ENCODE peak calls at places on chromosomes 13 and 19, in five cellular contexts. One of them, this sample, is unnamed.

GRCh38 chr13:111516712-111517640 is 196.5 kb downstream of the TEX29 start:
- DNase-seq in SK-N-SH: no peak
- DNase-seq in K562: no peak
- DNase-seq in GM12878: no peak
- DNase-seq in HepG2: no peak
- DNase-seq in this sample: no peak

GRCh38 chr13:97224544-97225324 is 2.6 kb downstream of the MBNL2 start:
- DNase-seq in GM12878: no peak
- DNase-seq in SK-N-SH: no peak
- DNase-seq in HepG2: peak
- DNase-seq in K562: no peak
- DNase-seq in this sample: no peak

GRCh38 chr19:35397064-35397463 is 26.2 kb downstream of the GPR42 start:
- DNase-seq in HepG2: no peak
- DNase-seq in K562: no peak
- DNase-seq in SK-N-SH: no peak
- DNase-seq in GM12878: no peak
- DNase-seq in this sample: no peak

GRCh38 chr13:20441066-20441465 is 84.6 kb downstream of the CRYL1 start:
- DNase-seq in GM12878: no peak
- DNase-seq in K562: no peak
- DNase-seq in HepG2: no peak
- DNase-seq in SK-N-SH: no peak
- DNase-seq in this sample: no peak

GRCh38 chr13:28147489-28147888 is 9.1 kb downstream of the PAN3 start:
- DNase-seq in GM12878: no peak
- DNase-seq in HepG2: no peak
- DNase-seq in SK-N-SH: no peak
- DNase-seq in K562: no peak
- DNase-seq in this sample: no peak

GRCh38 chr19:18487576-18488402 is 34.1 kb downstream of the ELL start:
- DNase-seq in K562: no peak
- DNase-seq in GM12878: no peak
- DNase-seq in HepG2: no peak
- DNase-seq in SK-N-SH: no peak
- DNase-seq in this sample: no peak

GRCh38 chr19:40609561-40610395 is 8.6 kb downstream of the LTBP4 start:
- DNase-seq in K562: peak
- DNase-seq in HepG2: peak
- DNase-seq in GM12878: peak
- DNase-seq in SK-N-SH: peak
- DNase-seq in this sample: peak

GRCh38 chr19:12867120-12868099 is 13.8 kb downstream of the DNASE2 start:
- DNase-seq in GM12878: peak
- DNase-seq in HepG2: no peak
- DNase-seq in K562: peak
- DNase-seq in SK-N-SH: peak
- DNase-seq in this sample: no peak

GRCh38 chr13:112079696-112080095 is 12.7 kb downstream of the SOX1 start:
- DNase-seq in K562: no peak
- DNase-seq in SK-N-SH: no peak
- DNase-seq in HepG2: no peak
- DNase-seq in GM12878: no peak
- DNase-seq in this sample: no peak

GRCh38 chr13:22235285-22235949 is 564.5 kb downstream of the FGF9 start:
- DNase-seq in K562: no peak
- DNase-seq in GM12878: no peak
- DNase-seq in HepG2: no peak
- DNase-seq in SK-N-SH: no peak
- DNase-seq in this sample: peak

GRCh38 chr19:48297975-48298374 is 27.4 kb upstream of the EMP3 start:
- DNase-seq in HepG2: no peak
- DNase-seq in K562: no peak
- DNase-seq in SK-N-SH: no peak
- DNase-seq in GM12878: no peak
- DNase-seq in this sample: no peak

DNA sequence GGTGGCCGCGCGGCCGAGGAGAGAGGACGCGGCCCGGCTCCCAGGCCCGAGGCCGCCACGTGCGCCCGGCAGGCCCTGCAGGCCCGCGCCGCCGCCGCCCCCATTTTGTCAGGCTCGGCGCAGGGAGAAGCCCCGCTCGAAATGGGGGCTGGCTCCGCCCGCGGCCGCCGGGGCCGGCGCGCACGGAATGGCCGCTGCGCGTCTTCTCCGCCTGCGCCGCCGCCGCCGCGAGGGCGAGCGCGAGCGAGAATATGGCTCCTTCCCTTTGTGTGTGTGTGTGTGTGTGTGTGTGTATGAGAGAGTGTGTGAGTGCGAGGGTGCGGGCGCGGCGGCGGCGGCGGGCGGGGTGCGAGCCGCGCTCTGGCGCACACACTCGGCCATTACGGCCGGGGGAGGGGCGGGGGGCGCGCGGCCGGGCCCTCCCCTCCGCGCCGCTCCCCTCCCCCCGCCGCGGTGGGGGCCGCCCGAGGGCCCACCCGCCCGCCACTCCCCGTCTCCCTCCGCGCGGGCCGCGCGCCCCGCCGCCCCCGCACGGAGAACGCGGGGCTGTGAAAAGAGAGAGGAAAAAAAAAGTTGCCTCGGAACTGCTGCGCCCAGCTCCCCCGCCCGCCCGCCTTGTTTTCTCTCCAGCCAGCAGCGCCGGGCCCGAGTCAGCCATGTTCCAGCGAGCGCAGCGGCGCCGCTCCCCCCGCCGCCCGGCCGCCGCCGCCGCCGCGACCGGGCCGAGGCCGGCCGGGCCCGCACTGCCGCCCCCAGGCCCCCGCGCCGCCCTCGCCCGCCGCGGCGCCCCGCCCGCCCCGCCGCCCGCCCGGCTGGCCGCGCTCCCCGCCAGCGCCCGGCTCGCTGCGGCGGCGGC is 1.0 kb downstream of the HMGB1 start:
- DNase-seq in SK-N-SH: peak
- DNase-seq in K562: peak
- DNase-seq in HepG2: peak
- DNase-seq in GM12878: no peak
- DNase-seq in this sample: no peak
- TF ChIP-seq ZBTB33 in SK-N-SH: no peak
- TF ChIP-seq ZBTB33 in K562: no peak
- TF ChIP-seq ZBTB33 in HepG2: no peak
- TF ChIP-seq ZBTB33 in GM12878: no peak
- TF ChIP-seq ZBTB33 in this sample: no peak

DNA sequence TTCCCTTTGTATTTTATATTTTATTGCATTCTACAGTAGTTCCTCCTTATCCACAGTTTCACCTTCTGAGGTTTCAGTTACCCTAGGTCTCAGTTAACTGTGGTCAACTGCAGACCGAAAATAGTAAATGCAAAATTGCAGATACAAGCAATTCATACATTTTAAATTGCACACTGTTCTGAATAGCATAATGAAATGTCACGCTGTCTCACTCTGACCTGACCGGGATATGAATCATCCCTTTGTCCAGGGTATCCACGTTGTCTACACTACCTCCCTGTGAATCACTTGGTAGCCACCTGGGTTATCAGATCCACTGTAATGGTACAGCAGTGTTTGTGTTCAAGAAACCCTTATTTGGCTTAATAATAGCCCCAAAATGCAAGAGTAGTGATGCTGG is 325.0 kb downstream of the DNAJC15 start:
- DNase-seq in K562: no peak
- DNase-seq in HepG2: no peak
- DNase-seq in GM12878: no peak
- DNase-seq in SK-N-SH: no peak
- DNase-seq in this sample: no peak
- TF ChIP-seq ZBTB33 in K562: no peak
- TF ChIP-seq ZBTB33 in HepG2: no peak
- TF ChIP-seq ZBTB33 in GM12878: no peak
- TF ChIP-seq ZBTB33 in SK-N-SH: no peak
- TF ChIP-seq ZBTB33 in this sample: no peak

GRCh38 chr13:50650936-50651638 is 192.4 kb downstream of the DLEU7 start:
- DNase-seq in SK-N-SH: no peak
- DNase-seq in HepG2: no peak
- DNase-seq in K562: no peak
- DNase-seq in GM12878: no peak
- DNase-seq in this sample: no peak

GRCh38 chr13:50651916-50652315 is 191.6 kb downstream of the DLEU7 start:
- DNase-seq in K562: no peak
- DNase-seq in SK-N-SH: no peak
- DNase-seq in HepG2: no peak
- DNase-seq in GM12878: no peak
- DNase-seq in this sample: no peak

GRCh38 chr13:50646070-50646469 is 197.4 kb downstream of the DLEU7 start:
- DNase-seq in SK-N-SH: no peak
- DNase-seq in K562: no peak
- DNase-seq in HepG2: no peak
- DNase-seq in GM12878: no peak
- DNase-seq in this sample: no peak

GRCh38 chr13:50654341-50654740 is 189.2 kb downstream of the DLEU7 start:
- DNase-seq in GM12878: no peak
- DNase-seq in K562: no peak
- DNase-seq in HepG2: no peak
- DNase-seq in SK-N-SH: no peak
- DNase-seq in this sample: no peak

GRCh38 chr13:50650478-50650877 is 193.0 kb downstream of the DLEU7 start:
- DNase-seq in SK-N-SH: no peak
- DNase-seq in K562: no peak
- DNase-seq in GM12878: no peak
- DNase-seq in HepG2: no peak
- DNase-seq in this sample: no peak
- TF ChIP-seq ZBTB33 in SK-N-SH: no peak
- TF ChIP-seq ZBTB33 in K562: no peak
- TF ChIP-seq ZBTB33 in GM12878: no peak
- TF ChIP-seq ZBTB33 in HepG2: no peak
- TF ChIP-seq ZBTB33 in this sample: no peak

GRCh38 chr13:107842562-107843180 is 372.7 kb downstream of the LIG4 start:
- DNase-seq in SK-N-SH: no peak
- DNase-seq in HepG2: no peak
- DNase-seq in K562: no peak
- DNase-seq in GM12878: no peak
- DNase-seq in this sample: no peak

GRCh38 chr13:107834268-107834667 is 381.1 kb downstream of the LIG4 start:
- DNase-seq in HepG2: no peak
- DNase-seq in SK-N-SH: no peak
- DNase-seq in GM12878: no peak
- DNase-seq in K562: no peak
- DNase-seq in this sample: no peak

GRCh38 chr13:107834717-107835116 is 380.6 kb downstream of the LIG4 start:
- DNase-seq in HepG2: no peak
- DNase-seq in K562: no peak
- DNase-seq in GM12878: no peak
- DNase-seq in SK-N-SH: no peak
- DNase-seq in this sample: no peak

GRCh38 chr13:107835339-107836018 is 379.9 kb downstream of the LIG4 start:
- DNase-seq in SK-N-SH: no peak
- DNase-seq in K562: no peak
- DNase-seq in GM12878: no peak
- DNase-seq in HepG2: no peak
- DNase-seq in this sample: no peak

GRCh38 chr13:107838592-107839161 is 376.7 kb downstream of the LIG4 start:
- DNase-seq in SK-N-SH: no peak
- DNase-seq in GM12878: no peak
- DNase-seq in HepG2: no peak
- DNase-seq in K562: no peak
- DNase-seq in this sample: no peak
- TF ChIP-seq ZBTB33 in SK-N-SH: no peak
- TF ChIP-seq ZBTB33 in GM12878: no peak
- TF ChIP-seq ZBTB33 in HepG2: no peak
- TF ChIP-seq ZBTB33 in K562: no peak
- TF ChIP-seq ZBTB33 in this sample: no peak

This sample was measured in HCT116.